ENCODE peak calls at places on chromosomes 11 and 22, in four cellular contexts. X, D, Z and V are unnamed samples.

GRCh38 chr11:13698147-13698546 is 29.7 kb downstream of the FAR1 start:
- DNase-seq in D (no peak), X (no peak), Z (no peak), V (no peak)

GRCh38 chr11:69280451-69280850 is 13.5 kb upstream of the MYEOV start:
- DNase-seq in Z (no peak), X (no peak), D (no peak), V (peak; percentile 74)

GRCh38 chr11:118200901-118201680 is 23.7 kb downstream of the JAML start:
- DNase-seq in Z (no peak), D (no peak), X (no peak), V (no peak)

GRCh38 chr11:32353884-32354283 is 81.5 kb downstream of the WT1 start:
- DNase-seq in Z (no peak), X (no peak), D (no peak), V (no peak)

GRCh38 chr11:88281317-88281712 is 56.2 kb downstream of the CTSC start:
- DNase-seq in Z (peak; percentile 16), X (no peak), D (no peak), V (peak; percentile 23)

GRCh38 chr11:70471254-70471653 is 72.9 kb downstream of the CTTN start:
- DNase-seq in X (no peak), D (no peak), Z (no peak), V (peak; percentile 25)

GRCh38 chr11:56748597-56748996 is at the start of gene OR9G4:
- DNase-seq in D (no peak), X (no peak), Z (no peak), V (no peak)

GRCh38 chr11:87428266-87428665 is 390.5 kb downstream of the TMEM135 start:
- DNase-seq in D (no peak), X (no peak), Z (no peak), V (peak; percentile 22)

GRCh38 chr22:49261616-49262015 is 566.1 kb downstream of the BRD1 start:
- DNase-seq in X (no peak), Z (no peak), D (no peak), V (no peak)

GRCh38 chr11:122634507-122634906 is 21.0 kb upstream of the UBASH3B start:
- DNase-seq in D (no peak), X (peak; percentile 83), Z (no peak), V (peak; percentile 88)

GRCh38 chr22:31575190-31575589 is 78.9 kb downstream of the SFI1 start:
- DNase-seq in Z (no peak), D (peak; percentile 39), X (no peak), V (no peak)

GRCh38 chr11:123357990-123358827 is 71.9 kb upstream of the GRAMD1B start:
- DNase-seq in Z (no peak), D (peak; percentile 16), X (no peak), V (peak; percentile 5)

GRCh38 chr11:77547863-77548551 is 41.7 kb upstream of the AQP11 start:
- DNase-seq in X (peak; percentile 59), D (peak; percentile 64), Z (peak; percentile 77), V (peak; percentile 77)

GRCh38 chr11:77082838-77083552 is 16.2 kb downstream of the CAPN5 start:
- DNase-seq in X (no peak), Z (peak; percentile 74), D (no peak), V (peak; percentile 48)

GRCh38 chr11:12291767-12292166 is 85.6 kb upstream of the PARVA start:
- DNase-seq in X (no peak), Z (peak; percentile 28), D (no peak), V (no peak)

GRCh38 chr11:71977743-71978418 is 20.8 kb upstream of the IL18BP start:
- DNase-seq in D (peak; percentile 76), Z (peak; percentile 62), X (no peak), V (peak; percentile 63)

GRCh38 chr11:75714211-75714610 is 3.4 kb upstream of the MOGAT2 start:
- DNase-seq in D (no peak), X (no peak), Z (no peak), V (no peak)

GRCh38 chr11:10490398-10491232 is 35.6 kb downstream of the AMPD3 start:
- DNase-seq in X (peak; percentile 83), D (peak; percentile 93), Z (peak; percentile 97), V (peak; percentile 100)

GRCh38 chr11:74877132-74877531 is 71.8 kb downstream of the XRRA1 start:
- DNase-seq in Z (peak; percentile 21), D (no peak), X (no peak), V (peak; percentile 35)

GRCh38 chr11:66858186-66858938 is 1.5 kb downstream of the LRFN4 start:
- DNase-seq in X (no peak), Z (no peak), D (no peak), V (no peak)

GRCh38 chr22:46731246-46732040 is 6.6 kb downstream of the CERK start:
- DNase-seq in Z (no peak), X (no peak), D (no peak), V (no peak)

GRCh38 chr11:23201936-23202522 is 341.8 kb upstream of the CCDC179 start:
- DNase-seq in D (no peak), X (no peak), Z (no peak), V (no peak)

GRCh38 chr22:30870451-30871345 is 97.9 kb downstream of the MORC2 start:
- DNase-seq in D (peak; percentile 7), X (no peak), Z (no peak), V (no peak)

GRCh38 chr22:37206841-37207821 is 5.1 kb downstream of the SSTR3 start:
- DNase-seq in Z (no peak), X (no peak), D (no peak), V (no peak)

GRCh38 chr22:47174671-47175111 is 412.2 kb downstream of the TBC1D22A start:
- DNase-seq in X (no peak), Z (no peak), D (no peak), V (no peak)